ENCODE peak calls at places on chromosomes 6 and 20, in nine cellular contexts. K is Daoy; A is tibial artery; M is stimulated activated CD4-positive, alpha-beta T cell treated with anti-CD3 and anti-CD28 coated beads, Interleukin-15, amount 100 ng/mL, for 48 hours; Q is B cell; Z is activated CD8-positive, alpha-beta memory T cell treated with anti-CD3 and anti-CD28 coated beads, Interleukin-2, amount 50 U/mL, for 4 hours; T is NCI-H1436; N is cardiac fibroblast; B is AG08395. J is an unnamed sample.

GRCh38 chr20:32980131-32980941 is 23.9 kb downstream of the SUN5 start:
- DNase-seq in M (no peak), Z (no peak), N (no peak), T (no peak), A (peak), K (no peak), Q (no peak), B (no peak), J (no peak)

GRCh38 chr6:9116026-9116425 is 680.7 kb upstream of the SLC35B3 start:
- DNase-seq in A (no peak), N (no peak), K (peak), Q (no peak), T (no peak), B (peak), M (no peak), Z (no peak), J (no peak)

GRCh38 chr6:157096522-157096921 is 226.8 kb downstream of the TMEM242 start:
- DNase-seq in K (no peak), N (no peak), T (no peak), M (no peak), B (no peak), Q (no peak), A (no peak), Z (no peak), J (no peak)

GRCh38 chr6:45419574-45420082 is 41.9 kb upstream of the SUPT3H start:
- DNase-seq in N (peak), Z (peak), Q (peak), T (peak), M (peak), B (no peak), K (peak), A (peak), J (peak)

GRCh38 chr20:49747707-49748524 is 34.2 kb upstream of the B4GALT5 start:
- DNase-seq in A (peak), B (peak), Z (no peak), K (peak), N (peak), Q (no peak), T (no peak), M (no peak), J (no peak)

GRCh38 chr6:67210450-67210849 is 1424.6 kb upstream of the ADGRB3 start:
- DNase-seq in Q (no peak), A (no peak), N (peak), Z (no peak), M (no peak), T (no peak), K (no peak), B (no peak), J (no peak)

GRCh38 chr6:143125455-143125854 is 64.8 kb downstream of the AIG1 start:
- DNase-seq in B (no peak), Q (no peak), N (no peak), Z (no peak), M (no peak), K (peak), A (no peak), T (no peak), J (no peak)

GRCh38 chr6:85576479-85576878 is 17.2 kb downstream of the SNX14 start:
- DNase-seq in Q (no peak), Z (no peak), K (no peak), M (no peak), A (no peak), N (peak), B (no peak), T (no peak), J (no peak)

GRCh38 chr6:139376604-139377218 is 2.3 kb upstream of the CITED2 start:
- DNase-seq in B (peak), T (no peak), K (no peak), A (peak), M (no peak), Q (no peak), N (peak), Z (no peak), J (peak)

GRCh38 chr6:144248003-144248402 is 37.1 kb upstream of the UTRN start:
- DNase-seq in A (no peak), B (no peak), M (no peak), Z (no peak), Q (no peak), T (no peak), N (no peak), K (no peak), J (no peak)

GRCh38 chr6:4822476-4822875 is 46.3 kb downstream of the CDYL start:
- DNase-seq in K (no peak), T (no peak), M (no peak), B (no peak), Z (no peak), A (no peak), Q (no peak), N (no peak), J (no peak)

GRCh38 chr20:32429343-32429742 is 71.2 kb downstream of the ASXL1 start:
- DNase-seq in K (no peak), Z (no peak), N (no peak), B (no peak), A (no peak), T (no peak), Q (no peak), M (no peak), J (no peak)

GRCh38 chr6:9095671-9096260 is 660.4 kb upstream of the SLC35B3 start:
- DNase-seq in M (no peak), T (peak), N (no peak), A (no peak), Q (no peak), B (no peak), K (no peak), Z (no peak), J (no peak)

GRCh38 chr6:11427827-11428245 is 109.7 kb upstream of the TMEM170B start:
- DNase-seq in B (no peak), Z (no peak), M (no peak), Q (no peak), A (no peak), K (peak), T (no peak), N (no peak), J (no peak)

GRCh38 chr6:42555477-42556457 is 8.1 kb upstream of the UBR2 start:
- DNase-seq in Q (no peak), A (no peak), K (peak), T (peak), Z (no peak), B (no peak), N (no peak), M (no peak), J (peak)

GRCh38 chr20:58377017-58377416 is 12.0 kb upstream of the VAPB start:
- DNase-seq in A (no peak), B (no peak), Q (no peak), K (no peak), Z (no peak), M (no peak), N (no peak), T (no peak), J (no peak)

GRCh38 chr6:26126394-26127221 is 39.4 kb downstream of the HFE start:
- DNase-seq in A (no peak), Q (no peak), K (no peak), M (no peak), B (no peak), T (no peak), N (no peak), Z (no peak), J (no peak)

GRCh38 chr20:42267793-42268381 is 649.7 kb upstream of the CHD6 start:
- DNase-seq in T (no peak), K (no peak), M (no peak), B (no peak), Q (no peak), Z (no peak), N (no peak), A (no peak), J (no peak)

GRCh38 chr6:163782436-163783003 is 368.0 kb downstream of the QKI start:
- DNase-seq in T (no peak), M (no peak), Q (peak), K (no peak), B (no peak), N (no peak), Z (no peak), A (no peak), J (no peak)

GRCh38 chr6:38400101-38400500 is 239.6 kb downstream of the BTBD9 start:
- DNase-seq in M (no peak), B (no peak), N (no peak), Q (no peak), K (no peak), T (no peak), A (no peak), Z (no peak), J (no peak)

GRCh38 chr20:3663031-3663701 is at the start of gene GFRA4:
- DNase-seq in Z (no peak), T (no peak), K (no peak), M (no peak), N (no peak), Q (no peak), B (no peak), A (peak), J (no peak)

GRCh38 chr20:54345301-54345724 is 130.1 kb upstream of the DOK5 start:
- DNase-seq in K (peak), N (peak), T (no peak), Z (no peak), M (no peak), B (peak), A (no peak), Q (no peak), J (no peak)

GRCh38 chr6:151101811-151102694 is 137.7 kb upstream of the AKAP12 start:
- DNase-seq in B (no peak), Q (no peak), Z (no peak), T (no peak), M (no peak), A (no peak), N (no peak), K (no peak), J (no peak)

GRCh38 chr6:143958839-143959399 is 49.1 kb downstream of the PLAGL1 start:
- DNase-seq in Q (no peak), K (no peak), M (no peak), A (no peak), N (no peak), B (no peak), T (no peak), Z (no peak), J (no peak)

GRCh38 chr6:71979911-71980310 is 93.6 kb downstream of the RIMS1 start:
- DNase-seq in K (peak), Z (no peak), N (no peak), B (peak), A (no peak), Q (no peak), M (no peak), T (no peak), J (no peak)

GRCh38 chr6:90231798-90232197 is 64.8 kb downstream of the BACH2 start:
- DNase-seq in T (no peak), Z (no peak), A (no peak), B (no peak), Q (no peak), M (no peak), K (no peak), N (no peak), J (no peak)

GRCh38 chr20:39778847-39779641 is 816.9 kb downstream of the DHX35 start:
- DNase-seq in Q (no peak), B (no peak), T (no peak), N (no peak), M (no peak), K (no peak), Z (no peak), A (no peak), J (no peak)

GRCh38 chr20:17542993-17543412 is 11.8 kb upstream of the BFSP1 start:
- DNase-seq in A (no peak), Z (no peak), K (peak), B (peak), N (peak), M (no peak), T (no peak), Q (no peak), J (no peak)

GRCh38 chr20:21509597-21510331 is 4.1 kb downstream of the NKX2-2 start:
- DNase-seq in B (peak), N (peak), M (no peak), K (peak), Z (no peak), A (no peak), T (no peak), Q (no peak), J (no peak)

GRCh38 chr6:129844118-129844891 is 16.8 kb downstream of the TMEM244 start:
- DNase-seq in K (peak), T (no peak), N (peak), Z (no peak), M (no peak), Q (no peak), B (peak), A (no peak), J (peak)

GRCh38 chr6:7106752-7107577 is 796 bp upstream of the RREB1 start:
- DNase-seq in M (peak), A (peak), Z (peak), B (peak), Q (peak), N (no peak), K (no peak), T (no peak), J (peak)

GRCh38 chr6:11120273-11121005 is 8.9 kb upstream of the ERVFRD-1 start:
- DNase-seq in N (peak), Q (no peak), Z (no peak), A (no peak), M (no peak), B (no peak), T (peak), K (peak), J (no peak)

GRCh38 chr20:63105211-63106107 is 98.7 kb upstream of the BHLHE23 start:
- DNase-seq in A (no peak), K (no peak), T (no peak), M (no peak), Q (no peak), Z (no peak), N (no peak), B (no peak), J (no peak)